ENCODE peak calls at places on chromosomes 1 and 21, in four cellular contexts. One of them, this sample, is unnamed. For H3K4me1 and H3K27me3, the result is how much of the 10 kb centered on the place peaks cover.

GRCh38 chr1:230212405-230212936 is 145.4 kb downstream of the GALNT2 start:
- DNase-seq in heart right ventricle: no peak
- DNase-seq in esophagus muscularis mucosa: no peak
- DNase-seq in breast epithelium: no peak
- DNase-seq in this sample: no peak

GRCh38 chr1:172449012-172449584 is 5.2 kb upstream of the PIGC start:
- DNase-seq in heart right ventricle: no peak
- DNase-seq in esophagus muscularis mucosa: no peak
- DNase-seq in breast epithelium: no peak
- DNase-seq in this sample: no peak

GRCh38 chr1:205291577-205291976 is 30.0 kb downstream of the NUAK2 start:
- DNase-seq in heart right ventricle: no peak
- DNase-seq in esophagus muscularis mucosa: no peak
- DNase-seq in breast epithelium: no peak
- DNase-seq in this sample: no peak

GRCh38 chr21:34200288-34200905 is 127.0 kb downstream of the MRPS6 start:
- DNase-seq in heart right ventricle: no peak
- DNase-seq in esophagus muscularis mucosa: peak
- DNase-seq in breast epithelium: no peak
- DNase-seq in this sample: no peak

GRCh38 chr21:42107177-42107880 is 36.2 kb downstream of the UMODL1 start:
- DNase-seq in heart right ventricle: no peak
- DNase-seq in esophagus muscularis mucosa: no peak
- DNase-seq in breast epithelium: no peak
- DNase-seq in this sample: no peak

GRCh38 chr21:40809673-40810072 is 37.3 kb downstream of the DSCAM start:
- DNase-seq in heart right ventricle: no peak
- DNase-seq in esophagus muscularis mucosa: peak
- DNase-seq in breast epithelium: no peak
- DNase-seq in this sample: no peak

GRCh38 chr1:119347858-119348257 is 20.7 kb upstream of the HAO2 start:
- DNase-seq in heart right ventricle: peak
- DNase-seq in esophagus muscularis mucosa: peak
- DNase-seq in breast epithelium: no peak
- DNase-seq in this sample: no peak

GRCh38 chr21:42112857-42113256 is 41.7 kb downstream of the UMODL1 start:
- DNase-seq in heart right ventricle: no peak
- DNase-seq in esophagus muscularis mucosa: no peak
- DNase-seq in breast epithelium: no peak
- DNase-seq in this sample: no peak

GRCh38 chr1:90957497-90957896 is 64.3 kb downstream of the ZNF644 start:
- DNase-seq in heart right ventricle: no peak
- DNase-seq in esophagus muscularis mucosa: no peak
- DNase-seq in breast epithelium: no peak
- DNase-seq in this sample: no peak

GRCh38 chr1:89100366-89100765 is 25.5 kb downstream of the GBP2 start:
- DNase-seq in heart right ventricle: no peak
- DNase-seq in esophagus muscularis mucosa: no peak
- DNase-seq in breast epithelium: no peak
- DNase-seq in this sample: no peak

GRCh38 chr1:89104147-89104546 is 21.8 kb downstream of the GBP2 start:
- DNase-seq in heart right ventricle: no peak
- DNase-seq in esophagus muscularis mucosa: no peak
- DNase-seq in breast epithelium: no peak
- DNase-seq in this sample: no peak

GRCh38 chr1:89104687-89105086 is 21.2 kb downstream of the GBP2 start:
- DNase-seq in heart right ventricle: no peak
- DNase-seq in esophagus muscularis mucosa: no peak
- DNase-seq in breast epithelium: no peak
- DNase-seq in this sample: no peak

GRCh38 chr1:89102055-89102454 is 23.9 kb downstream of the GBP2 start:
- DNase-seq in heart right ventricle: no peak
- DNase-seq in esophagus muscularis mucosa: no peak
- DNase-seq in breast epithelium: no peak
- DNase-seq in this sample: no peak
- H3K4me1 ChIP-seq in heart right ventricle: under half
- H3K4me1 ChIP-seq in esophagus muscularis mucosa: under half
- H3K4me1 ChIP-seq in breast epithelium: under half
- H3K4me1 ChIP-seq in this sample: under half

GRCh38 chr1:233478611-233479010 is 135.3 kb upstream of the KCNK1 start:
- DNase-seq in heart right ventricle: no peak
- DNase-seq in esophagus muscularis mucosa: no peak
- DNase-seq in breast epithelium: no peak
- DNase-seq in this sample: no peak
- H3K27me3 ChIP-seq in heart right ventricle: under half
- H3K27me3 ChIP-seq in esophagus muscularis mucosa: under half
- H3K27me3 ChIP-seq in breast epithelium: under half
- H3K27me3 ChIP-seq in this sample: under half

DNA sequence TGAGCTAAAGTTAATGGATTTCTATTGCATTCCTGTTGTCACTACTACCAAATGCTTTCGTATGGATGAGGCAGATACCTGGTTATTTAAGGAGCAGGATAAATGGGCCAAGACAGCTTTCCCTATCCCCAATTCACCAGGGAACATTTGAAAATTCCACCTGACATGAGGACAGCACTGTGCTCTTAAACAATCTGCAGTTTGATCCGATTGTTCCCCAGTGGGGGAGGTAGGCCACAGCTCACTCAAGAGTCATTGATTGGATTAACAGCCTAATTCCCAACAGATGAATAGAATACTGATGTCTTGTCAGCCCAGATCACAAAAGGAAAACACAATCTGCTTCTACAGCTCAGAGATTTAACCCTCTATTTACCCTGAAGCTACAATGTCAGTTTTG is 123.9 kb downstream of the LHX4 start:
- DNase-seq in heart right ventricle: no peak
- DNase-seq in esophagus muscularis mucosa: no peak
- DNase-seq in breast epithelium: no peak
- DNase-seq in this sample: no peak
- H3K4me3 ChIP-seq in heart right ventricle: no peak
- H3K4me3 ChIP-seq in esophagus muscularis mucosa: no peak
- H3K4me3 ChIP-seq in breast epithelium: no peak
- H3K4me3 ChIP-seq in this sample: no peak

GRCh38 chr1:94840811-94841210 is 20.7 kb downstream of the SLC44A3 start:
- DNase-seq in heart right ventricle: no peak
- DNase-seq in esophagus muscularis mucosa: no peak
- DNase-seq in breast epithelium: no peak
- DNase-seq in this sample: no peak

GRCh38 chr1:94843430-94843829 is 23.3 kb downstream of the SLC44A3 start:
- DNase-seq in heart right ventricle: no peak
- DNase-seq in esophagus muscularis mucosa: no peak
- DNase-seq in breast epithelium: no peak
- DNase-seq in this sample: no peak

GRCh38 chr1:94846286-94846685 is 26.1 kb downstream of the SLC44A3 start:
- DNase-seq in heart right ventricle: no peak
- DNase-seq in esophagus muscularis mucosa: no peak
- DNase-seq in breast epithelium: no peak
- DNase-seq in this sample: no peak

GRCh38 chr1:94843846-94844245 is 23.7 kb downstream of the SLC44A3 start:
- DNase-seq in heart right ventricle: no peak
- DNase-seq in esophagus muscularis mucosa: no peak
- DNase-seq in breast epithelium: no peak
- DNase-seq in this sample: no peak
- H3K4me1 ChIP-seq in heart right ventricle: under half
- H3K4me1 ChIP-seq in esophagus muscularis mucosa: under half
- H3K4me1 ChIP-seq in breast epithelium: under half
- H3K4me1 ChIP-seq in this sample: under half

GRCh38 chr1:2047749-2048729 is 2.2 kb upstream of the PRKCZ start:
- DNase-seq in heart right ventricle: no peak
- DNase-seq in esophagus muscularis mucosa: no peak
- DNase-seq in breast epithelium: no peak
- DNase-seq in this sample: no peak
- H3K27me3 ChIP-seq in heart right ventricle: under half
- H3K27me3 ChIP-seq in esophagus muscularis mucosa: half or more
- H3K27me3 ChIP-seq in breast epithelium: under half
- H3K27me3 ChIP-seq in this sample: under half

GRCh38 chr1:39800471-39800835 is 11.8 kb upstream of the BMP8B start:
- DNase-seq in heart right ventricle: no peak
- DNase-seq in esophagus muscularis mucosa: no peak
- DNase-seq in breast epithelium: no peak
- DNase-seq in this sample: no peak
- H3K4me3 ChIP-seq in heart right ventricle: no peak
- H3K4me3 ChIP-seq in esophagus muscularis mucosa: no peak
- H3K4me3 ChIP-seq in breast epithelium: no peak
- H3K4me3 ChIP-seq in this sample: no peak

GRCh38 chr1:36390411-36390810 is 4.7 kb upstream of the STK40 start:
- DNase-seq in heart right ventricle: no peak
- DNase-seq in esophagus muscularis mucosa: no peak
- DNase-seq in breast epithelium: no peak
- DNase-seq in this sample: no peak
- H3K4me1 ChIP-seq in heart right ventricle: under half
- H3K4me1 ChIP-seq in esophagus muscularis mucosa: under half
- H3K4me1 ChIP-seq in breast epithelium: under half
- H3K4me1 ChIP-seq in this sample: under half

This sample was measured in thoracic aorta.